ENCODE peak calls at places on chromosome 7, in six cellular contexts. G is EL, U is iPS-NIHi11, M is Caki2, S is endothelial cell, H is fibroblast of lung. K is an unnamed sample.

GRCh38 chr7:31811650-31812461 is 124.8 kb downstream of the PPP1R17 start:
- DNase-seq in S (no peak), H (peak; percentile 59), M (no peak), G (peak; percentile 80), U (no peak), K (no peak)

GRCh38 chr7:139745330-139746143 is 32.3 kb downstream of the HIPK2 start:
- DNase-seq in U (peak; percentile 23), G (no peak), H (no peak), S (no peak), M (no peak), K (peak; percentile 35)

GRCh38 chr7:148803094-148803493 is 81.0 kb downstream of the EZH2 start:
- DNase-seq in M (no peak), G (no peak), S (no peak), U (no peak), H (no peak), K (no peak)

GRCh38 chr7:69395072-69395714 is 203.1 kb upstream of the AUTS2 start:
- DNase-seq in M (peak; percentile 86), G (no peak), U (no peak), S (no peak), H (peak; percentile 98), K (no peak)

GRCh38 chr7:157352506-157352905 is 15.7 kb downstream of the DNAJB6 start:
- DNase-seq in H (no peak), S (no peak), G (no peak), U (no peak), M (no peak), K (no peak)

GRCh38 chr7:45033931-45034290 is 33.9 kb downstream of the CCM2 start:
- DNase-seq in M (no peak), U (no peak), H (no peak), G (no peak), S (no peak), K (no peak)

GRCh38 chr7:45026984-45027773 is 27.2 kb downstream of the CCM2 start:
- DNase-seq in U (no peak), H (peak; percentile 14), S (no peak), M (no peak), G (peak; percentile 18), K (no peak)

GRCh38 chr7:157483515-157483914 is 146.7 kb downstream of the DNAJB6 start:
- DNase-seq in U (no peak), M (no peak), S (no peak), G (no peak), H (no peak), K (peak; percentile 77)

GRCh38 chr7:36045830-36046341 is 107.2 kb upstream of the EEPD1 start:
- DNase-seq in M (no peak), H (no peak), G (no peak), U (no peak), S (no peak), K (peak; percentile 46)

GRCh38 chr7:97845622-97846203 is 26.5 kb downstream of the ASNS start:
- DNase-seq in H (peak; percentile 5), M (peak; percentile 33), S (peak; percentile 27), U (no peak), G (peak; percentile 13), K (peak; percentile 24)

GRCh38 chr7:133676805-133677370 is 424.0 kb downstream of the EXOC4 start:
- DNase-seq in G (peak; percentile 3), U (no peak), S (no peak), M (no peak), H (peak; percentile 67), K (no peak)

GRCh38 chr7:2172311-2173183 is 60.2 kb downstream of the MAD1L1 start:
- DNase-seq in U (no peak), S (no peak), M (no peak), G (peak; percentile 86), H (peak; percentile 88), K (peak; percentile 67)

GRCh38 chr7:99447943-99448342 is 9.2 kb downstream of the CPSF4 start:
- DNase-seq in H (no peak), S (peak; percentile 24), U (no peak), G (no peak), M (no peak), K (no peak)

GRCh38 chr7:139774376-139774775 is 3.4 kb downstream of the HIPK2 start:
- DNase-seq in M (peak; percentile 76), S (no peak), G (peak; percentile 88), U (no peak), H (peak; percentile 93), K (no peak)

GRCh38 chr7:92685146-92686042 is 95.2 kb upstream of the FAM133B start:
- DNase-seq in U (no peak), G (no peak), M (no peak), H (no peak), S (no peak), K (peak; percentile 9)

GRCh38 chr7:24540956-24541355 is 32.3 kb upstream of the PALS2 start:
- DNase-seq in U (no peak), G (no peak), S (no peak), H (no peak), M (no peak), K (no peak)